ENCODE peak calls at places on chromosomes 4 and X, in seven cellular contexts. W, B, D, T, K, O and Q are unnamed samples.

GRCh38 chr4:4362991-4363697 is 23.8 kb upstream of the NSG1 start:
- DNase-seq in T (no peak), B (no peak), O (no peak), K (no peak), W (no peak), D (no peak), Q (no peak)

GRCh38 chr4:185016946-185017797 is 1.1 kb upstream of the HELT start:
- DNase-seq in K (peak), B (peak), W (no peak), O (no peak), T (peak), D (no peak), Q (peak)

GRCh38 chr4:118904935-118905334 is 16.3 kb downstream of the SYNPO2 start:
- DNase-seq in D (no peak), W (no peak), B (no peak), O (no peak), K (peak), T (peak), Q (no peak)

GRCh38 chrX:66731398-66731797 is 92.5 kb upstream of the EDA2R start:
- DNase-seq in K (peak), B (peak), W (peak), O (no peak), T (peak), D (no peak), Q (peak)

GRCh38 chr4:69957209-69957608 is 8.3 kb downstream of the CSN2 start:
- DNase-seq in T (no peak), B (no peak), K (no peak), W (no peak), D (no peak), O (no peak), Q (peak)

GRCh38 chr4:10354746-10355145 is 102.5 kb downstream of the ZNF518B start:
- DNase-seq in W (no peak), K (no peak), T (no peak), O (no peak), D (no peak), B (no peak), Q (peak)

GRCh38 chr4:2789801-2790582 is 2.9 kb upstream of the SH3BP2 start:
- DNase-seq in W (no peak), D (peak), O (peak), K (no peak), B (no peak), T (no peak), Q (no peak)

GRCh38 chr4:76767983-76768382 is 130.0 kb downstream of the SOWAHB start:
- DNase-seq in D (no peak), B (peak), T (no peak), K (no peak), O (no peak), W (no peak), Q (peak)

GRCh38 chr4:6109842-6110560 is 90.3 kb downstream of the JAKMIP1 start:
- DNase-seq in D (peak), W (no peak), O (peak), T (no peak), K (no peak), B (no peak), Q (peak)

GRCh38 chr4:53161475-53162423 is 204.1 kb downstream of the SCFD2 start:
- DNase-seq in D (no peak), O (no peak), B (no peak), T (peak), W (no peak), K (peak), Q (no peak)

GRCh38 chr4:17523626-17524025 is 8.7 kb downstream of the CLRN2 start:
- DNase-seq in O (no peak), K (no peak), B (no peak), W (no peak), D (no peak), T (no peak), Q (no peak)

GRCh38 chrX:23662187-23662586 is 5.1 kb upstream of the PRDX4 start:
- DNase-seq in T (no peak), W (no peak), B (peak), D (no peak), K (no peak), O (no peak), Q (no peak)

GRCh38 chrX:9729161-9729885 is 36.3 kb downstream of the GPR143 start:
- DNase-seq in O (no peak), W (no peak), T (peak), B (peak), K (peak), D (no peak), Q (peak)

GRCh38 chr4:113952452-113953029 is 26.9 kb downstream of the ARSJ start:
- DNase-seq in T (peak), K (peak), D (no peak), B (peak), O (no peak), W (no peak), Q (peak)

GRCh38 chr4:11297201-11297600 is 131.5 kb downstream of the HS3ST1 start:
- DNase-seq in D (no peak), W (no peak), K (no peak), B (no peak), O (no peak), T (peak), Q (peak)

DNA sequence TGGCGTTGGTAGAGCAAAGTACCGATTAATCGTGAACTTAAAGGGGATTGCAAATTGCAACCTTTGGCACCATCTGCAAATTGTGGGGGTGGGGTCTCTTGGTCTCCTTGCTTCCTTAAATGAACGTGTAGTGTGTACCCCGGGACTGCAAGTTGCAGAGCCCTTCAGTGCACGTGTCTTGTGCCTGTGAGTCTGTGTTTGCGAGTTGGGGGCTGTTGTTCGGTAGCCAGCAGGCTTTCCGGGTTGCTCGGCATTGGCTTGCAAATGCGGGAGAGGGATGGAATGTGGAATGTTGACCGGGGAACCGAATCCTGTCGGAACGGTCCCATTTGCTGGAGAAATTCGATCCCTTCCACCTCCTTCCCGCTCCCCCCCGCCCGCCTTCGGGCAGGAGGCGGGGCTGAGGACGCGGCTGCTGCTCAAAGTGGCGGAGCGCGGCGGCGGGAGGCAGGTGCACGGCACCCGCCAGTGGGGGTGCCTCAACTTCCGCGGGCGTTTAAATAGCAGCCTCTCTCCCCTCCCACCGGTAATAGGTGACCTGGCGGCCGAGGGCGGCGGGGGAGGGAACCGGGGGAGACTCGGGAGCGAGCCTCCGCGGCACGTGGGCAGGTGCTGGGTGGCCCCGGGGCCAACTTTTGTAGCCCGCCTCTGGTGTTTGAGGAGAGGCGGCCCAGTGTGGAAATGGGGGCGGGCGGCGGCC is 1.5 kb downstream of the JADE1 start:
- DNase-seq in T (peak), W (no peak), D (peak), B (peak), K (peak), O (peak), Q (peak)
- TF ChIP-seq CTCF in T (no peak), W (no peak), D (no peak), B (no peak), K (no peak), O (no peak), Q (no peak)

GRCh38 chrX:149830192-149830873 is 48.6 kb downstream of the MAGEA9 start:
- DNase-seq in B (peak), D (no peak), O (no peak), K (peak), W (peak), T (peak), Q (peak)
- H3K4me3 ChIP-seq in B (peak), D (peak), O (peak), K (peak), W (no peak), T (peak), Q (peak)

DNA sequence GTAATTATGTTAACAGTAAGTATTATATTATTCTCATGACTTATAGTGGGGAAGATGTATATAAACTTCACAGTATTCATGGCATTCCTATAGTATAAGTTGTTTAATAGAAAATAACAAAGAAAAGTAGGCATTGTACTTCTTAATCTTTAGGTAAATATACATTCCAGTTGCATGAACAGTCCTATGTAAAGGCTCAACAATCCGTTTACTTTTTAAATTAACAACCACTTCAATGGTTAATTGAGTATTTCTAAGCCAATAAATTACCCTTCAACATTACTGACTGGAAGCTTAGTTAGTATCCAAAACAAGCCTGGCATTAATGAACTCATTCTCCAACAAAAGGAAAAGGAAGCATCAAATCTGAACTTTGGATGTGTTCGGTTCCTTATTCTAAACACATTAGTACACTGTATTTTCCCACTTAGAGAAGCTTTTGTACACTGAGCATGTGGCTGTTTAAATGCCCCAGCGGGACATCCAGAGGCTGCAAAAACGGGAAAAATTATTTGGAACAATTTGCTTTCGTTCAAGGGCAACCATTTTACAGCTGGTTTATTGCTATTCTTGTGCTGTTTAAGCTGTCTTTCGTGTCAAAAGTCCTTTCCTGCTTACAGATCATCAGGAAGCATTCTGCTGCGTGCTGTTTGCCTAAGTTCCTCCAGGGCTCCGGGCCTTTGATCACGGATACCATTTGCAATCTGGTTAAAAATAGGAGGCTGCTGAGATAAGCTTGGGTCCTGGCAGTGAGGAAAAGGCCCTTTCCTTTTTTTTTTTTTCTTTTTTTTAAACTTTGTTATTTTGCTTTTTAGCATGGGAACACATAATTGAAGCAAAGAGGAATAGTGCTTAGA is 460.3 kb downstream of the SPRY1 start:
- DNase-seq in O (peak), D (no peak), T (peak), K (peak), B (peak), W (no peak), Q (peak)
- TF ChIP-seq CTCF in O (no peak), D (no peak), T (peak), K (peak), B (peak), W (peak), Q (peak)

DNA sequence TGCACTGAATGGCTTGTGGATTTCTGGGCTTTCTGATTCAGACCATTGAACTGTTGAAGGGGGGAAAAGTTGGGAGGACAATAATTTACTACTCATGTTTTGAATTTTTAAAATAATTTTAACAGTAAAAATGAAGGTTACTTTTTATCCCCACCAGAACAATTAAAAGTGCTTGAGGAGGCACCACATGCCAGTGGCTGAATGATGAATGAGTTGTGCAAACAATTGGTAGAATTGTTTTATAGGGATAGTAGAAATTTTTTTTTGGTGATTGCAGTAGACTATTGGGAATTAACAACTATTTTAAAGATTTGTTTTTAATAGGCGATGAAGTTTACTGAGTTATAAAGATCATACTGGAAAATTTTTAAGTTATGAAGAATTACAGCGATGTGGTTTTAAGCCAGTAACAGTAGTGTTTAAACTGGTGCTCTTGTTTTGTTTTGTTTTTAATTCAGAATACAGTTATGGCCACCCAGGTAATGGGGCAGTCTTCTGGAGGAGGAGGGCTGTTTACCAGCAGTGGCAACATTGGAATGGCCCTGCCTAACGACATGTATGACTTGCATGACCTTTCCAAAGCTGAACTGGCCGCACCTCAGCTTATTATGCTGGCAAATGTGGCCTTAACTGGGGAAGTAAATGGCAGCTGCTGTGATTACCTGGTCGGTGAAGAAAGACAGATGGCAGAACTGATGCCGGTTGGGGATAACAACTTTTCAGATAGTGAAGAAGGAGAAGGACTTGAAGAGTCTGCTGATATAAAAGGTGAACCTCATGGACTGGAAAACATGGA is 2.7 kb downstream of the REST start:
- DNase-seq in T (no peak), B (no peak), W (no peak), D (no peak), K (no peak), O (no peak), Q (no peak)
- H3K4me3 ChIP-seq in T (peak), B (peak), W (peak), D (peak), K (peak), O (peak), Q (peak)

GRCh38 chrX:63754860-63755579 is 30.0 kb downstream of the ARHGEF9 start:
- DNase-seq in W (peak), K (peak), B (peak), T (peak), O (peak), D (peak), Q (peak)

GRCh38 chrX:63754141-63754859 is 30.7 kb downstream of the ARHGEF9 start:
- DNase-seq in O (no peak), W (no peak), D (no peak), T (no peak), K (peak), B (peak), Q (peak)

GRCh38 chrX:63750846-63751245 is 34.2 kb downstream of the ARHGEF9 start:
- DNase-seq in B (no peak), K (no peak), T (no peak), D (no peak), O (no peak), W (no peak), Q (no peak)

GRCh38 chrX:63747331-63747730 is 37.7 kb downstream of the ARHGEF9 start:
- DNase-seq in W (peak), K (peak), T (peak), D (no peak), B (peak), O (no peak), Q (peak)

DNA sequence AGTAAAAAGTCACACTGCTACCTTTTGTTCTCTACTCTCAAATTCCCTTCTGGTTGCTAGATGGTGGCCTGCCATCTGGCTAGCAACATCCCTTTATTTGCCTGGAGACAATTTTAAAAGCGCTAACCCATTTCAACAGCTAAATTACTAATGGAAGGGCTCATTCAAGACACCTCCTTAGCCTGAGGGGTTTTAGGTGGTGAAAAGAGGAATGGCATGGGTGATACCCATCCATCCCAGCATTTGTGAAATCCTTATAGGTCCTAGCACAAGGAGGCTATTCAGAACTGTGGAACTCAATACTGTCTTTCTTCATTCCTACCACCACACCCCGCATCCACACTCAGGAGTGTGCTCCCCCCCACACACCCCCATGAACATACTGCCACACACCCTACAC is 33.5 kb downstream of the ARHGEF9 start:
- DNase-seq in O (no peak), B (no peak), K (no peak), D (no peak), T (no peak), W (no peak), Q (peak)
- TF ChIP-seq CTCF in O (no peak), B (no peak), K (no peak), D (no peak), T (no peak), W (no peak), Q (no peak)

DNA sequence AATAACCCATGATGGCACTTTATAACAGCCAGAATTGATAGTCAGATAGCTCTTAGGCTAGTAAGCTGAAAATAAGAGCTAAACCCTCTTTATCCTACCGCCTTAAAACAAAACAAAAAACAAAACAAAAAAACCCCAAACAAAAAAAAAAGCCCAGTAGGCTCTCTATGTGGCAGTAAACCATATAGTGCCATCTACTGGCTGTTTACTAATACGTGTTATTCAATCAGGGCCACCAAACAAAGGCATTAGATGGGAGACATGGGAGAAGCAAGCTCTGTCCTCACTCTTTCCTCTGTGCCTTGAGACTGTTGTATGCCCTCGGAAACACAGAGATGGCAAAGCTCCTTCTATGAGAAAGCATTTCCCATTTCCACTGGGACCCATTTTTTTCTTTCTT is 148.8 kb upstream of the MID1 start:
- DNase-seq in O (no peak), B (peak), K (peak), T (peak), D (no peak), W (no peak), Q (peak)
- H3K4me3 ChIP-seq in O (no peak), B (no peak), K (peak), T (peak), D (no peak), W (no peak), Q (no peak)

GRCh38 chr4:153763404-153763803 is 3.6 kb upstream of the RNF175 start:
- DNase-seq in K (no peak), B (no peak), D (no peak), T (no peak), O (no peak), W (no peak), Q (peak)
- TF ChIP-seq CTCF in K (peak), B (peak), D (no peak), T (peak), O (no peak), W (peak), Q (peak)

DNA sequence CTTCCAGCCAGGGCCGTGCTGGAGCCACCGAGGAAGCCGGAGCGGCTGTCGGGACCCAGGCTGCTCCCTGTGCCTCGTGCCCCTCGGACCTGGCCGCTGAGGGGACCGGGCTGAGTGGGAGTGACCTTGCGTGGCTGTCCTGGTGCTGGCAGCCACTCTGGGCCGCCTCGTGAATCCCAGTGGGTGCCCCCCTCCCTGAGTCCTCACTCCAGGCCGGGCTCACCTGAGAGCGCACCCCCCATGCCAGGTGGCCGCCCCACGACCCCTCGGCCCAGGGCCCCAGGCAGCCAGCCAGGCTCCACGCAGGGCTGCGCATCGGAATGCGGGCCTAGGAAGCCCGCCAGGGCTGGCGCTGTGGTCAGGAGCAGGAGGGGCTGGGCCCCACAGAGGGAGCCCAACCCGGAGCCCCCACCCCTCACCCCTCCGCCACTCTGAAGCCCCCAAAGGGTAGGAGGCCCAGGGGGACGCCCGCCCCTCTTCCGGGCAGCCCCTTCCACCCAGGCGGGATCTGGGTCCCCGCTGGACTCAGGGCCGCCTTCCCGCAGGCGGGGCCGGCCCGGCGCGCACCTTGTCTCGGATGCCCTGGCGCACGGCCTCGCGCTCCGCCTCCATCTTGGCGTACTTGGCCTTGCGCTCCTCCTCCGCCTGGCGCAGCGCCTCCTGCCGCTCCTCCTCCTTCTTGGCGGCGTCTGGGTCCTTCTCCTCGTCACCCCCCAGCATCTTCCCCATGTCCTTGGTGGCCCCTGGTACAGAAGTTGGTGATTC is 33.9 kb downstream of the CPLX1 start:
- DNase-seq in B (no peak), T (no peak), D (no peak), W (no peak), O (peak), K (no peak), Q (peak)
- H3K4me3 ChIP-seq in B (no peak), T (no peak), D (peak), W (no peak), O (peak), K (no peak), Q (no peak)

GRCh38 chrX:72609313-72609712 is 36.7 kb upstream of the HDAC8 start:
- DNase-seq in W (no peak), K (peak), O (no peak), T (peak), B (peak), D (no peak), Q (peak)
- TF ChIP-seq CTCF in W (peak), K (peak), O (no peak), T (peak), B (peak), D (no peak), Q (peak)

GRCh38 chrX:137051978-137052640 is 18.3 kb upstream of the GPR101 start:
- DNase-seq in B (peak), K (peak), W (no peak), D (no peak), O (peak), T (peak), Q (peak)

GRCh38 chrX:137058339-137059127 is 24.7 kb upstream of the GPR101 start:
- DNase-seq in W (no peak), K (no peak), D (no peak), B (no peak), T (no peak), O (no peak), Q (no peak)

GRCh38 chrX:137052641-137053235 is 18.9 kb upstream of the GPR101 start:
- DNase-seq in D (no peak), O (no peak), B (no peak), W (no peak), T (no peak), K (no peak), Q (no peak)
- H3K4me3 ChIP-seq in D (peak), O (peak), B (peak), W (peak), T (peak), K (peak), Q (peak)